ENCODE peak calls at places on chromosomes 1 and 21, in ten cellular contexts. N is thoracic aorta; I is Ammon's horn; M is HT1080; L is GM03348; A is NCI-H2107; D is NCI-H146; V is caudate nucleus; Q is cardiac fibroblast; B is activated T-cell treated with anti-CD3 and anti-CD28 coated beads, Interleukin-2, amount 50 U/mL, for 72 hours. Z is an unnamed sample.

GRCh38 chr1:177301425-177302124 is 130.8 kb downstream of the BRINP2 start:
- DNase-seq in I (peak; percentile 43), A (no peak), M (no peak), B (no peak), D (no peak), V (no peak), N (no peak), L (no peak), Q (no peak), Z (no peak)

GRCh38 chr1:64983110-64983509 is 16.8 kb upstream of the JAK1 start:
- DNase-seq in Q (peak; percentile 63), A (no peak), D (peak; percentile 42), V (no peak), L (no peak), B (no peak), N (no peak), M (peak; percentile 28), I (no peak), Z (no peak)

GRCh38 chr21:16978309-16978895 is 534.4 kb upstream of the CXADR start:
- DNase-seq in D (no peak), M (no peak), N (no peak), I (peak; percentile 38), A (no peak), L (no peak), B (no peak), V (no peak), Q (no peak), Z (no peak)

GRCh38 chr1:51636765-51637522 is 20.1 kb downstream of the OSBPL9 start:
- DNase-seq in L (no peak), V (no peak), M (peak; percentile 95), N (peak; percentile 37), I (no peak), D (no peak), A (no peak), B (no peak), Q (peak; percentile 91), Z (no peak)

GRCh38 chr1:26016258-26016943 is 5.2 kb upstream of the EXTL1 start:
- DNase-seq in N (no peak), Q (no peak), B (no peak), A (no peak), D (no peak), I (no peak), M (no peak), V (no peak), L (no peak), Z (no peak)

GRCh38 chr1:30618335-30618747 is 105.0 kb downstream of the MATN1 start:
- DNase-seq in V (no peak), B (no peak), N (no peak), A (no peak), M (peak; percentile 44), D (no peak), L (peak; percentile 35), I (no peak), Q (no peak), Z (no peak)

GRCh38 chr1:91724231-91724630 is 161.7 kb downstream of the TGFBR3 start:
- DNase-seq in I (no peak), A (no peak), L (no peak), D (no peak), V (no peak), Q (no peak), B (no peak), N (no peak), M (no peak), Z (no peak)

GRCh38 chr1:178774263-178774662 is 49.2 kb downstream of the RALGPS2 start:
- DNase-seq in L (peak; percentile 20), D (peak; percentile 37), N (no peak), A (peak; percentile 5), M (peak; percentile 14), B (no peak), V (no peak), Q (peak; percentile 67), I (no peak), Z (no peak)

GRCh38 chr1:228452194-228453021 is 34.8 kb upstream of the RNF187 start:
- DNase-seq in I (no peak), M (peak; percentile 58), D (no peak), A (no peak), L (no peak), V (no peak), B (no peak), Q (no peak), N (no peak), Z (no peak)

GRCh38 chr1:29358183-29358582 is 121.9 kb downstream of the PTPRU start:
- DNase-seq in N (no peak), I (no peak), Q (no peak), D (no peak), B (no peak), A (no peak), L (no peak), V (no peak), M (no peak), Z (no peak)

GRCh38 chr1:226995064-226995965 is 55.2 kb downstream of the COQ8A start:
- DNase-seq in A (no peak), V (no peak), B (no peak), I (no peak), Q (no peak), N (no peak), D (no peak), L (no peak), M (no peak), Z (no peak)

GRCh38 chr1:26350701-26351590 is 3.0 kb downstream of the CRYBG2 start:
- DNase-seq in A (no peak), B (no peak), L (no peak), V (no peak), D (no peak), N (no peak), Q (peak; percentile 48), M (peak; percentile 46), I (no peak), Z (no peak)

GRCh38 chr1:235601087-235601486 is 48.5 kb downstream of the GNG4 start:
- DNase-seq in Q (peak; percentile 31), A (no peak), I (no peak), M (no peak), V (no peak), L (no peak), N (no peak), D (peak; percentile 42), B (peak; percentile 15), Z (no peak)

GRCh38 chr1:154608522-154609294 is 722 bp upstream of the ADAR start:
- DNase-seq in Q (peak; percentile 59), I (peak; percentile 57), N (no peak), M (peak; percentile 45), L (peak; percentile 71), V (no peak), D (peak; percentile 82), A (peak; percentile 48), B (peak; percentile 38), Z (no peak)

GRCh38 chr1:119040906-119041305 is 52.8 kb upstream of the TBX15 start:
- DNase-seq in Q (peak; percentile 72), I (no peak), V (no peak), B (no peak), M (no peak), A (no peak), N (no peak), D (no peak), L (peak; percentile 50), Z (no peak)

GRCh38 chr1:166197141-166197540 is 30.3 kb upstream of the FAM78B start:
- DNase-seq in L (no peak), A (no peak), B (no peak), I (no peak), N (no peak), V (no peak), D (no peak), Q (no peak), M (peak; percentile 19), Z (no peak)

GRCh38 chr1:61184714-61185106 is 102.3 kb downstream of the NFIA start:
- DNase-seq in M (no peak), V (no peak), N (no peak), Q (no peak), B (no peak), L (no peak), A (no peak), D (no peak), I (no peak), Z (no peak)

GRCh38 chr1:24957016-24957807 is 27.1 kb upstream of the RUNX3 start:
- DNase-seq in L (no peak), Q (no peak), N (no peak), V (no peak), M (no peak), D (no peak), A (no peak), B (no peak), I (peak; percentile 47), Z (no peak)

GRCh38 chr1:203066965-203067364 is 18.8 kb downstream of the MYOG start:
- DNase-seq in Q (no peak), I (no peak), L (no peak), B (no peak), M (no peak), N (no peak), D (no peak), A (no peak), V (no peak), Z (no peak)

GRCh38 chr1:24575905-24576587 is 20.2 kb downstream of the NCMAP start:
- DNase-seq in D (no peak), L (no peak), V (no peak), I (peak; percentile 55), Q (no peak), M (no peak), N (no peak), B (no peak), A (no peak), Z (no peak)

GRCh38 chr1:8905582-8906191 is 27.2 kb upstream of the ENO1 start:
- DNase-seq in L (peak; percentile 45), B (no peak), A (no peak), I (no peak), V (no peak), D (no peak), M (no peak), Q (peak; percentile 71), N (no peak), Z (no peak)

GRCh38 chr21:45363921-45364463 is 41.0 kb upstream of the COL18A1 start:
- DNase-seq in B (peak; percentile 63), D (no peak), M (peak; percentile 99), A (no peak), N (peak; percentile 86), L (peak; percentile 93), I (peak; percentile 73), Q (peak; percentile 99), V (no peak), Z (no peak)

GRCh38 chr1:29551123-29551522 is 314.8 kb downstream of the PTPRU start:
- DNase-seq in Q (no peak), D (no peak), L (no peak), V (no peak), N (no peak), A (no peak), B (no peak), I (no peak), M (no peak), Z (no peak)

GRCh38 chr1:2530501-2531361 is 668 bp upstream of the HES5 start:
- DNase-seq in A (no peak), M (no peak), L (no peak), N (no peak), V (no peak), D (no peak), B (no peak), Q (no peak), I (peak; percentile 54), Z (no peak)

GRCh38 chr1:191575180-191575579 is 583.1 kb upstream of the RGS18 start:
- DNase-seq in L (no peak), V (no peak), I (no peak), A (no peak), N (no peak), M (peak; percentile 22), Q (no peak), B (no peak), D (no peak), Z (no peak)

GRCh38 chr1:180632326-180633088 is 685 bp downstream of the XPR1 start:
- DNase-seq in M (peak; percentile 19), Q (peak; percentile 22), D (peak; percentile 83), V (peak; percentile 56), L (peak; percentile 76), N (no peak), B (peak; percentile 75), A (no peak), I (peak; percentile 48), Z (no peak)

GRCh38 chr1:70140343-70140742 is 65.0 kb downstream of the LRRC40 start:
- DNase-seq in V (no peak), I (peak; percentile 55), D (no peak), L (peak; percentile 38), A (no peak), N (no peak), B (no peak), M (peak; percentile 5), Q (peak; percentile 75), Z (no peak)

GRCh38 chr1:9668080-9668479 is 16.5 kb downstream of the PIK3CD start:
- DNase-seq in N (no peak), V (no peak), Q (no peak), A (no peak), I (no peak), M (no peak), B (no peak), L (no peak), D (no peak), Z (no peak)

Z was measured in SK-N-MC.